ENCODE peak calls at places on chromosomes 1 and 21, in seven cellular contexts. Z is left ventricle myocardium inferior; Q is ascending aorta; C is CD4-positive, alpha-beta T cell; F is pancreas; I is lower lobe of right lung; R is fibroblast of lung. B is an unnamed sample. For H3K27me3 and H3K9me3, the result is how much of the 10 kb centered on the place peaks cover.

GRCh38 chr1:226195144-226195543 is 8.6 kb upstream of the ACBD3 start:
- DNase-seq in F (no peak), I (no peak), R (no peak), C (no peak), Z (no peak), Q (no peak), B (no peak)

GRCh38 chr1:63004868-63005267 is 220.9 kb downstream of the ATG4C start:
- DNase-seq in R (peak), Q (no peak), F (no peak), C (no peak), Z (no peak), I (no peak), B (no peak)

GRCh38 chr1:22817462-22817861 is 106.8 kb downstream of the EPHB2 start:
- DNase-seq in F (no peak), C (no peak), Z (no peak), I (no peak), R (no peak), Q (no peak), B (no peak)

GRCh38 chr1:13543927-13544556 is 30.2 kb upstream of the LRRC38 start:
- DNase-seq in R (peak), Z (peak), I (peak), C (no peak), F (peak), Q (no peak), B (no peak)

GRCh38 chr1:218439541-218440295 is 94.6 kb downstream of the TGFB2 start:
- DNase-seq in Z (no peak), R (peak), I (no peak), C (no peak), Q (no peak), F (no peak), B (no peak)

GRCh38 chr1:11481019-11481418 is 2.1 kb downstream of the DISP3 start:
- DNase-seq in C (no peak), Z (no peak), R (no peak), Q (no peak), I (no peak), F (no peak), B (no peak)

GRCh38 chr21:34022557-34023335 is 50.6 kb upstream of the MRPS6 start:
- DNase-seq in Q (no peak), I (peak), Z (no peak), R (no peak), C (no peak), F (no peak), B (no peak)

GRCh38 chr1:28601696-28602095 is 9.6 kb downstream of the RAB42 start:
- DNase-seq in C (no peak), I (no peak), Z (no peak), R (peak), Q (no peak), F (no peak), B (no peak)

GRCh38 chr1:67429528-67430357 is 459 bp downstream of the SERBP1 start:
- DNase-seq in F (peak), I (peak), C (peak), Q (no peak), Z (peak), R (no peak), B (no peak)

GRCh38 chr1:184773762-184774320 is 19.2 kb upstream of the EDEM3 start:
- DNase-seq in R (no peak), I (no peak), C (no peak), F (peak), Z (no peak), Q (no peak), B (no peak)

GRCh38 chr1:19009126-19009881 is 52.8 kb upstream of the IFFO2 start:
- DNase-seq in F (no peak), Z (no peak), R (no peak), Q (no peak), C (no peak), I (no peak), B (no peak)

GRCh38 chr1:218361298-218362065 is 16.3 kb downstream of the TGFB2 start:
- DNase-seq in I (no peak), R (peak), F (no peak), Z (no peak), Q (no peak), C (no peak), B (no peak)

GRCh38 chr1:226444901-226445300 is 37.0 kb upstream of the PARP1 start:
- DNase-seq in Q (no peak), I (no peak), F (no peak), C (peak), Z (no peak), R (no peak), B (peak)

GRCh38 chr1:29851666-29852065 is 615.3 kb downstream of the PTPRU start:
- DNase-seq in F (no peak), I (no peak), C (no peak), Z (no peak), Q (no peak), R (no peak), B (no peak)

DNA sequence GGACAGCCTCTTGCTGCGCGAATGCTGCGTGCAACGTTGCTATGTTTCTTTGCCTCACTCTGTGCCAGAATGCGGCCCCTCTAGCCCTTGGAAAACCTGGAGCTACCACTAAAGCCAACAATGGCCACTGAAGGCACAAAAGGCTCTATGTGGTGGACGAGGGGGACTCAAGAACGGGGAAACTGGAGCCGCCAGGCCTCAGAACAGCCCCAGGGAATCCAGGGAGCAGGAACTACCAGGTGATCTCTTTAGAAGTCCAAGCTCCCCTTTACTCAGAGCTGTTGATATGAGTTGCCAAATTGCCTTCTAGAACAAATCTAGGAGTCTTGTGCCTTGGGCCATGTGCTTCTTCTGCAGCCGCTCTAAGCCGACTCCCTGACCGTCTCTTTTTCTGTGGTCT is 113.8 kb upstream of the ERRFI1 start:
- DNase-seq in C (no peak), F (no peak), R (no peak), Q (no peak), Z (no peak), I (no peak), B (no peak)
- H3K27me3 ChIP-seq in C (under half), F (under half), R (under half), Q (under half), Z (under half), I (under half), B (under half)

GRCh38 chr1:56527548-56528302 is 51.6 kb downstream of the PLPP3 start:
- DNase-seq in Z (no peak), F (no peak), R (no peak), C (no peak), I (no peak), Q (no peak), B (no peak)
- H3K27ac ChIP-seq in Z (peak), F (no peak), R (no peak), C (no peak), I (no peak), Q (no peak), B (no peak)

GRCh38 chr1:248046536-248046935 is at the start of gene OR2L3:
- DNase-seq in Z (no peak), Q (no peak), C (no peak), F (no peak), R (no peak), I (no peak), B (no peak)

GRCh38 chr1:248045209-248045608 is 1.4 kb upstream of the OR2L3 start:
- DNase-seq in I (no peak), Q (no peak), F (no peak), C (no peak), Z (no peak), R (no peak), B (no peak)

DNA sequence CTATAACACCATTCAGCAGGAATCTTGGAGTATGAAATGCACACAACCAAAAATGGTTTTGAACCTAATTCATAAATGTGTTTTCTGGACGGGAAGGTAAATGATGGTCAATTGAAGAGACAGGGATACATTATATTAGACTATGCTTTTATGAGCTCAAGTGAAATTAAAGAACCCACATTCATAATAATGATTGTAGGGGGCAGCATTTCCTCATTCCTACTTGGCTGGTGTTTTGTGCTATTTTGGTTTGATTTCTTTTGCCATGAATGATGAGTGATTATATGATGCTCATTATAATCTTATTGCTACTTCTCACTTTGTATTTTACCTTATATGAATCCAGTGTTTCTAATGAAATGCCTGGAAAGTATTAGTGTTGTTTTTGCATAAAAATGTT is 372 bp downstream of the OR2L3 start:
- DNase-seq in C (no peak), R (no peak), I (no peak), Z (no peak), F (no peak), Q (no peak), B (no peak)
- H3K9me3 ChIP-seq in C (under half), R (under half), I (under half), Z (under half), F (under half), Q (under half), B (under half)

GRCh38 chr1:110605901-110606783 is at the start of gene KCNA2:
- DNase-seq in I (no peak), R (peak), F (peak), C (no peak), Q (no peak), Z (peak), B (peak)

GRCh38 chr1:110606784-110607662 is 865 bp upstream of the KCNA2 start:
- DNase-seq in R (peak), Q (no peak), F (no peak), C (no peak), I (no peak), Z (peak), B (peak)

GRCh38 chr1:110607663-110608230 is 1.6 kb upstream of the KCNA2 start:
- DNase-seq in F (no peak), I (no peak), Q (no peak), Z (no peak), R (no peak), C (no peak), B (no peak)

GRCh38 chr1:110604586-110605148 is 1.5 kb downstream of the KCNA2 start:
- DNase-seq in Z (no peak), C (no peak), Q (no peak), R (no peak), I (no peak), F (no peak), B (no peak)

DNA sequence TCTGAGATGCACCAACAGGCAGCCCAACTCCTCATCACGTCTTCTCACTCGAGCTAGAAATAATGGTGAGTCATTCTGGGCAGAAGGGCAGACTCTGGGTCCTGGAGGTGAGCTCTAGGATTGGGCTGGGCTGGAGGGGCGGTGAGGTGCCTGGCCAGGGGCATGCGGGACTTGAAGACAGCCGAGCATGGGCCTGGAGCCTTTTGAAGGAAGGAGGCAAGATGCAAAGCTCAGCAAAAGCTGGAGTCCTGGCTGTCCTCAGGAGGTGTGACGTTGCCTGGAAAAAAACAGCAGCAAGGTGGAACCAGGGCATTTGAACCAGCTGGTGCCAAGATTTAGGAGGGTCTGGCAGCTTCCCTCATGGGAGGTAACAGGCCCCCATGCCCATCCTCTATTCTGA is 712 bp downstream of the KCNA2 start:
- DNase-seq in R (no peak), Z (no peak), F (no peak), C (no peak), Q (no peak), I (no peak), B (no peak)
- H3K27me3 ChIP-seq in R (half or more), Z (half or more), F (under half), C (half or more), Q (under half), I (half or more), B (under half)

DNA sequence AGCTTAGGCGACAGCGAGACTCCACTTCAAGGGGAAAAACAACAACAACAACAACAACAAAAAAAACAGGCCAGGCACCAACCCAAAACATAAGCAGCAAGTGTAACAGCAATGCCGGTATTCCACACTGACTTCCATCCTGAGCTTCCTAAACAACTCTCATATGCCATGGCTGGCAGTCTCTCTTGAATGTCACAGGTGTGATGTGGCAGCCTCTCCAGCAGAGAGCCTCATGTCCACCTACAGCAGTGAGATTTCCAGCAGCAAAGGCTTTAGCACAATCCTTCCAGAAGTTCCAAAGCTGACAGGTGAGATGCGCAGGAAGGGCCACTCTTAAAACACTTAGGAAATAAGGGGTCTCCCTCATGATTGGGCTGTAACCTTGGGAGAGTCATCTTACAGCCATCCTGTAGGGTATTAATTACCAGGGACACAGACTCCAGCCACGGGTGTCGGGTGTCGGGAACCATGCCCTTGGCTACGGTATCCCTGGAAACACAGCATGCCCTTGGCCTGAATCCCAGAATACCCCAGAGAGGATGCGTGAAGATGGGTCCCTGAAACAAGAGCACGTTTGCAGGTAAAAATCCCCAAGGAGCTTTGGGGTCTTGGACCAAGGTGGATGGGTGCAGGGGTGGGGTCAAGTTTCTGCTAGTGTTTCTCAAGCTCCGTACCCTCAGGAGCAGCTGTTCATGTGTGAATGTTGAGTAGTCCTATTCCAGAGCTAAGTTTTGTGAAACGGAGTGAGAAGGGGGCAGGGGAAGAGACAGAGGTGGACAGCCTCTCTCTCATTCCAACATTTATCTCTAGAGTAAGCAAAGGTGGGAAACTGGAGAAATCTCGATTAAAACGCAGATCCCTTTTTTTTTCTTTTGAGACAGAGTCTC is 31.4 kb downstream of the CLSTN1 start:
- DNase-seq in I (no peak), Q (no peak), R (peak), C (no peak), Z (no peak), F (peak), B (no peak)
- H3K27ac ChIP-seq in I (no peak), Q (no peak), R (no peak), C (no peak), Z (no peak), F (no peak), B (no peak)

GRCh38 chr1:2982615-2983318 is 38.5 kb upstream of the ACTRT2 start:
- DNase-seq in C (no peak), Z (peak), R (no peak), Q (no peak), F (no peak), I (no peak), B (no peak)

GRCh38 chr1:2985121-2985561 is 36.1 kb upstream of the ACTRT2 start:
- DNase-seq in R (no peak), Z (no peak), I (no peak), F (no peak), Q (peak), C (no peak), B (no peak)

GRCh38 chr1:2983319-2983705 is 38.0 kb upstream of the ACTRT2 start:
- DNase-seq in F (no peak), Q (no peak), C (no peak), Z (no peak), R (no peak), I (no peak), B (no peak)

GRCh38 chr1:2984399-2985061 is 36.7 kb upstream of the ACTRT2 start:
- DNase-seq in C (no peak), I (no peak), Z (peak), F (no peak), Q (no peak), R (no peak), B (no peak)

DNA sequence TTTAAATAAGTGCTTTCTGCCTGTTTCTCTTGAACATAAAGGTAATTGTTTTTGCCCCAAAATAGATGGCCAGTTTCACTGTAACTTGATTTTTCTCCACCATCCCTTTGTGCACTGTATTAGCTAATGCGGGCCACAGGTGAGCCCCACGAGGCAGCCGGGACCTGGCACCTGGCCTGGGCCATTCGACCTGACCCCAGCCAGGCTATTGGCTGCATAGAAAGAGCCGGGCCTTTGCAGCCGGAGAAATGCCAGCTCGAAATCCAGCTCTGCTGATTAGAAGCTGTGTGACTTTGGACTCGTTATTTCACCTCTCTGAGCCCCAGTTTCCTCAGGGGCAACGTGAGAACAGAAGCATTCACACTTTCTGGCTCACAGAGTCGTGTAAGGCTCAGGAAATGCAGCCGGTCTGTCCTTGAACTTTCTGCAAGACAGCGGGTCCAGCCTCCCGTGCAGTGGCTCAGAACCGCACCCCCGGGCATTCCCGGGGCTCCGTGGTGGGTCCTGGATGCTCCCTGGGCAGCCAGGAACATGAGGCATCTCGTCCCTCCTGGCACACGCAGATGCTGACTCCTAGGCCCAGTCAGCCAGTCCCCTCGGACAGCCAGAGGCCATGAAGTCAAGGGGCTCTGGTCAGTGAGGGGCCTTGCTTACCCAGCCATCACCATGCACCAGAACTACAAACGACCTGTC is 37.4 kb upstream of the ACTRT2 start:
- DNase-seq in F (no peak), C (no peak), Q (no peak), I (no peak), R (no peak), Z (peak), B (no peak)
- H3K9me3 ChIP-seq in F (under half), C (under half), Q (under half), I (under half), R (under half), Z (under half), B (under half)

GRCh38 chr1:155077346-155077745 is 1.3 kb upstream of the EFNA3 start:
- DNase-seq in Q (no peak), Z (no peak), I (no peak), C (no peak), F (no peak), R (no peak), B (no peak)
- H3K27me3 ChIP-seq in Q (under half), Z (under half), I (under half), C (under half), F (under half), R (half or more), B (under half)

GRCh38 chr1:975365-975764 is 6.5 kb downstream of the PERM1 start:
- DNase-seq in F (no peak), C (no peak), Q (no peak), Z (no peak), I (no peak), R (no peak), B (no peak)
- H3K27ac ChIP-seq in F (no peak), C (no peak), Q (no peak), Z (peak), I (no peak), R (no peak), B (no peak)

GRCh38 chr1:206878456-206878855 is 13.0 kb downstream of the IL20 start:
- DNase-seq in C (no peak), F (no peak), Q (no peak), Z (no peak), R (no peak), I (no peak), B (no peak)

GRCh38 chr1:206873603-206874188 is 8.3 kb downstream of the IL20 start:
- DNase-seq in Q (no peak), F (no peak), C (no peak), R (no peak), Z (no peak), I (no peak), B (no peak)

GRCh38 chr1:206880310-206880709 is 14.9 kb downstream of the IL20 start:
- DNase-seq in C (no peak), Z (no peak), R (no peak), F (no peak), I (no peak), Q (no peak), B (no peak)

GRCh38 chr1:206872139-206872538 is 6.7 kb downstream of the IL20 start:
- DNase-seq in I (no peak), R (no peak), Q (no peak), C (no peak), F (no peak), Z (no peak), B (no peak)

GRCh38 chr1:206875752-206876380 is 10.4 kb downstream of the IL20 start:
- DNase-seq in Q (no peak), R (no peak), F (no peak), I (no peak), C (no peak), Z (no peak), B (no peak)
- H3K9me3 ChIP-seq in Q (under half), R (under half), F (under half), I (under half), C (under half), Z (under half), B (under half)